ENCODE peak calls at places on chromosomes 13 and 19, in nine cellular contexts. I is endodermal cell; W is lower lobe of right lung; X is tibial nerve; S is astrocyte; C is breast epithelium; R is CD8-positive, alpha-beta memory T cell; E is DND-41; H is psoas muscle. J is an unnamed sample.
A peak's percentile ranks its signal among the peaks of the same experiment; 100 is the strongest.

GRCh38 chr19:566403-566802 is 6.0 kb upstream of the BSG start:
- DNase-seq in I (no peak), W (peak; percentile 71), X (no peak), S (no peak), C (no peak), R (no peak), E (no peak), H (no peak), J (no peak)

GRCh38 chr19:12880551-12881171 is 588 bp downstream of the DNASE2 start:
- DNase-seq in I (no peak), W (peak; percentile 74), X (no peak), S (peak; percentile 6), C (peak; percentile 53), R (no peak), E (peak; percentile 29), H (no peak), J (peak; percentile 59)

GRCh38 chr19:4472174-4472974 is at the start of gene HDGFL2:
- DNase-seq in I (no peak), W (peak; percentile 57), X (no peak), S (no peak), C (no peak), R (no peak), E (no peak), H (peak; percentile 68), J (no peak)

GRCh38 chr19:51479531-51480331 is 1.4 kb downstream of the CEACAM18 start:
- DNase-seq in I (no peak), W (no peak), X (no peak), S (no peak), C (no peak), R (no peak), E (no peak), H (no peak), J (no peak)

GRCh38 chr13:23945612-23946011 is 48.3 kb upstream of the C1QTNF9B start:
- DNase-seq in I (no peak), W (no peak), X (no peak), S (no peak), C (no peak), R (no peak), E (no peak), H (no peak), J (no peak)

GRCh38 chr13:112486386-112487126 is 101.4 kb downstream of the TUBGCP3 start:
- DNase-seq in I (no peak), W (no peak), X (no peak), S (no peak), C (no peak), R (no peak), E (no peak), H (no peak), J (no peak)

GRCh38 chr19:51830263-51830662 is 35.3 kb downstream of the FPR3 start:
- DNase-seq in I (no peak), W (no peak), X (no peak), S (no peak), C (no peak), R (no peak), E (no peak), H (no peak), J (no peak)

GRCh38 chr19:50252111-50252886 is 48.9 kb downstream of the MYH14 start:
- DNase-seq in I (peak; percentile 90), W (no peak), X (no peak), S (no peak), C (no peak), R (no peak), E (peak; percentile 29), H (no peak), J (peak; percentile 58)

GRCh38 chr19:4295972-4296771 is 6.0 kb downstream of the TMIGD2 start:
- DNase-seq in I (peak; percentile 59), W (no peak), X (no peak), S (peak; percentile 10), C (no peak), R (no peak), E (peak; percentile 84), H (no peak), J (peak; percentile 22)

GRCh38 chr13:29474991-29475390 is 120.5 kb downstream of the SLC7A1 start:
- DNase-seq in I (no peak), W (no peak), X (no peak), S (peak; percentile 94), C (no peak), R (no peak), E (no peak), H (no peak), J (no peak)

GRCh38 chr19:47369923-47370625 is 21.0 kb downstream of the DHX34 start:
- DNase-seq in I (no peak), W (peak; percentile 74), X (no peak), S (peak; percentile 48), C (no peak), R (no peak), E (no peak), H (no peak), J (no peak)

GRCh38 chr13:81089758-81090157 is 748.8 kb upstream of the SPRY2 start:
- DNase-seq in I (no peak), W (no peak), X (no peak), S (no peak), C (no peak), R (no peak), E (no peak), H (no peak), J (no peak)

GRCh38 chr19:2049741-2050348 is 1.2 kb downstream of the MKNK2 start:
- DNase-seq in I (no peak), W (peak; percentile 94), X (peak; percentile 80), S (peak; percentile 64), C (peak; percentile 88), R (peak; percentile 70), E (peak; percentile 77), H (peak; percentile 93), J (no peak)

GRCh38 chr13:65894049-65894448 is 1336.1 kb downstream of the PCDH9 start:
- DNase-seq in I (no peak), W (no peak), X (no peak), S (no peak), C (no peak), R (no peak), E (no peak), H (no peak), J (no peak)
- H3K4me3 ChIP-seq in I (no peak overlapping the region), W (no peak overlapping the region), X (no peak overlapping the region), S (no peak overlapping the region), C (no peak overlapping the region), R (no peak overlapping the region), E (no peak overlapping the region), H (no peak overlapping the region), J (no peak overlapping the region)

GRCh38 chr19:39082745-39083598 is 1.2 kb upstream of the ACP7 start:
- DNase-seq in I (no peak), W (no peak), X (no peak), S (no peak), C (no peak), R (no peak), E (no peak), H (no peak), J (no peak)
- H3K27me3 ChIP-seq in I (peaks cover 51% of the 10 kb centered on the region), W (peaks cover 89% of the 10 kb centered on the region), X (no peaks in the 10 kb centered on the region), S (peaks cover 26% of the 10 kb centered on the region), C (peaks cover 32% of the 10 kb centered on the region), R (peaks cover 24% of the 10 kb centered on the region), E (peaks cover 4% of the 10 kb centered on the region), H (peaks cover 15% of the 10 kb centered on the region), J (peaks cover 30% of the 10 kb centered on the region)

GRCh38 chr19:31332096-31332495 is 17.1 kb downstream of the TSHZ3 start:
- DNase-seq in I (no peak), W (no peak), X (no peak), S (peak; percentile 69), C (no peak), R (no peak), E (no peak), H (no peak), J (no peak)

GRCh38 chr19:31334849-31335624 is 14.2 kb downstream of the TSHZ3 start:
- DNase-seq in I (no peak), W (no peak), X (no peak), S (no peak), C (no peak), R (no peak), E (no peak), H (no peak), J (no peak)

GRCh38 chr19:31335716-31336115 is 13.5 kb downstream of the TSHZ3 start:
- DNase-seq in I (no peak), W (no peak), X (no peak), S (no peak), C (no peak), R (no peak), E (no peak), H (no peak), J (no peak)

GRCh38 chr19:31331536-31331935 is 17.7 kb downstream of the TSHZ3 start:
- DNase-seq in I (no peak), W (no peak), X (no peak), S (no peak), C (no peak), R (no peak), E (no peak), H (no peak), J (no peak)

GRCh38 chr19:31334101-31334848 is 15.0 kb downstream of the TSHZ3 start:
- DNase-seq in I (no peak), W (no peak), X (no peak), S (peak; percentile 85), C (no peak), R (no peak), E (no peak), H (no peak), J (peak; percentile 48)
- H3K4me1 ChIP-seq in I (peaks cover 2% of the 10 kb centered on the region), W (peaks cover 12% of the 10 kb centered on the region), X (peaks cover 6% of the 10 kb centered on the region), S (peaks cover 31% of the 10 kb centered on the region), C (no peaks in the 10 kb centered on the region), R (peaks cover 1% of the 10 kb centered on the region), E (peaks cover 13% of the 10 kb centered on the region), H (no peaks in the 10 kb centered on the region), J (peaks cover 12% of the 10 kb centered on the region)

GRCh38 chr19:29967623-29968022 is 25.6 kb downstream of the URI1 start:
- DNase-seq in I (no peak), W (no peak), X (no peak), S (peak; percentile 30), C (no peak), R (no peak), E (no peak), H (no peak), J (no peak)

GRCh38 chr19:29974701-29975100 is 32.7 kb downstream of the URI1 start:
- DNase-seq in I (no peak), W (no peak), X (no peak), S (no peak), C (no peak), R (no peak), E (no peak), H (no peak), J (no peak)

GRCh38 chr19:29971648-29972047 is 29.6 kb downstream of the URI1 start:
- DNase-seq in I (no peak), W (no peak), X (no peak), S (no peak), C (no peak), R (no peak), E (no peak), H (no peak), J (no peak)

GRCh38 chr19:29969891-29970290 is 27.9 kb downstream of the URI1 start:
- DNase-seq in I (no peak), W (no peak), X (no peak), S (no peak), C (no peak), R (no peak), E (no peak), H (no peak), J (no peak)

DNA sequence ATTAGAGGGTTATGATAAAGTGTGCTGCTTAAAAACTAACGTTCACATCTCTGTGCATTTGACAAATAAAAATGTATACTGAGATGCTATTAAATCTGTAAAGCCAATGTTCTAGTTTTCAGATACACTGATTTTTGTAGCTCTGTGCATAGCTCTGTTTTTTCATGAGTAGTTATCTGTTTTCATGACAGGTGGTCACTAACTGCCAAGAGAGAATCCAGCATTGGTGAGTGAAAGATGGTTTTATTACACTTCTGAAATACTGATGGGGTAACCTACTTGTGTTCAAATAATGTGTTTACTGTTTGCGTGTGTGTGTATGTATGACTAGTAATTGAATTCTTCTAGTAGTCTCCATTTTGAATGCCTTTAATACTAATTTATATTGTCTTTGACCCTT is 29.0 kb downstream of the URI1 start:
- DNase-seq in I (no peak), W (no peak), X (no peak), S (no peak), C (no peak), R (no peak), E (no peak), H (no peak), J (no peak)
- H3K4me3 ChIP-seq in I (no peak overlapping the region), W (no peak overlapping the region), X (no peak overlapping the region), S (no peak overlapping the region), C (no peak overlapping the region), R (no peak overlapping the region), E (no peak overlapping the region), H (no peak overlapping the region), J (no peak overlapping the region)

J was measured in HAP-1.